ENCODE peak calls at places on chromosome 7, in six cellular contexts. P, M, D, O, X and K are unnamed samples.

GRCh38 chr7:28298870-28299484 is 113.3 kb upstream of the CREB5 start:
- DNase-seq in P (peak), M (no peak), D (no peak), O (no peak), X (peak), K (no peak)

GRCh38 chr7:83550100-83550499 is 98.8 kb downstream of the SEMA3E start:
- DNase-seq in P (no peak), M (no peak), D (no peak), O (no peak), X (no peak), K (no peak)

GRCh38 chr7:131608112-131608498 is 51.7 kb upstream of the PODXL start:
- DNase-seq in P (no peak), M (no peak), D (no peak), O (no peak), X (peak), K (no peak)

GRCh38 chr7:47710201-47710935 is 128.5 kb upstream of the TNS3 start:
- DNase-seq in P (no peak), M (no peak), D (no peak), O (no peak), X (no peak), K (no peak)

GRCh38 chr7:29300649-29301048 is 106.1 kb downstream of the CHN2 start:
- DNase-seq in P (no peak), M (no peak), D (no peak), O (no peak), X (no peak), K (no peak)

GRCh38 chr7:149291036-149291835 is 29.2 kb downstream of the ZNF783 start:
- DNase-seq in P (no peak), M (peak), D (no peak), O (no peak), X (no peak), K (no peak)

GRCh38 chr7:46932656-46933424 is 649.1 kb downstream of the TNS3 start:
- DNase-seq in P (no peak), M (no peak), D (peak), O (no peak), X (no peak), K (no peak)

GRCh38 chr7:106731637-106732036 is 70.7 kb upstream of the CCDC71L start:
- DNase-seq in P (no peak), M (no peak), D (no peak), O (no peak), X (no peak), K (no peak)

GRCh38 chr7:14639801-14640200 is 262.8 kb downstream of the DGKB start:
- DNase-seq in P (peak), M (no peak), D (no peak), O (no peak), X (no peak), K (no peak)